ENCODE peak calls at places on chromosomes 11 and 22, in four cellular contexts. One of them, this sample, is unnamed.

GRCh38 chr11:10457901-10458300 is 2.8 kb downstream of the AMPD3 start:
- DNase-seq in K562: no peak
- DNase-seq in A549: no peak
- DNase-seq in GM23338: no peak
- DNase-seq in this sample: no peak

GRCh38 chr11:119757378-119757777 is 28.4 kb upstream of the NECTIN1 start:
- DNase-seq in A549: no peak
- DNase-seq in GM23338: no peak
- DNase-seq in K562: no peak
- DNase-seq in this sample: no peak

GRCh38 chr22:49600891-49601431 is 226.7 kb downstream of the BRD1 start:
- DNase-seq in A549: no peak
- DNase-seq in K562: no peak
- DNase-seq in GM23338: no peak
- DNase-seq in this sample: no peak

GRCh38 chr22:48417143-48418070 is 1410.3 kb downstream of the BRD1 start:
- DNase-seq in A549: no peak
- DNase-seq in GM23338: no peak
- DNase-seq in K562: no peak
- DNase-seq in this sample: no peak

GRCh38 chr11:60801194-60801593 is 16.1 kb downstream of the MS4A10 start:
- DNase-seq in K562: no peak
- DNase-seq in A549: no peak
- DNase-seq in GM23338: no peak
- DNase-seq in this sample: no peak

GRCh38 chr11:69694781-69695180 is 9.0 kb downstream of the FGF19 start:
- DNase-seq in A549: no peak
- DNase-seq in GM23338: no peak
- DNase-seq in K562: no peak
- DNase-seq in this sample: no peak

GRCh38 chr11:47518212-47518959 is 34.5 kb downstream of the CELF1 start:
- DNase-seq in GM23338: no peak
- DNase-seq in A549: no peak
- DNase-seq in K562: peak; percentile 26
- DNase-seq in this sample: no peak

GRCh38 chr11:103920449-103920848 is 116.0 kb upstream of the DDI1 start:
- DNase-seq in K562: no peak
- DNase-seq in GM23338: no peak
- DNase-seq in A549: no peak
- DNase-seq in this sample: no peak

GRCh38 chr11:31657091-31657490 is 147.5 kb downstream of the ELP4 start:
- DNase-seq in GM23338: no peak
- DNase-seq in K562: no peak
- DNase-seq in A549: no peak
- DNase-seq in this sample: no peak

GRCh38 chr11:14636119-14636518 is 7.5 kb upstream of the PDE3B start:
- DNase-seq in K562: no peak
- DNase-seq in GM23338: no peak
- DNase-seq in A549: no peak
- DNase-seq in this sample: no peak

GRCh38 chr11:128324051-128324481 is 263.3 kb downstream of the ETS1 start:
- DNase-seq in A549: no peak
- DNase-seq in GM23338: no peak
- DNase-seq in K562: no peak
- DNase-seq in this sample: no peak

GRCh38 chr11:74784234-74784633 is 35.6 kb downstream of the RNF169 start:
- DNase-seq in K562: no peak
- DNase-seq in A549: no peak
- DNase-seq in GM23338: no peak
- DNase-seq in this sample: no peak

GRCh38 chr11:74777877-74778276 is 29.2 kb downstream of the RNF169 start:
- DNase-seq in GM23338: no peak
- DNase-seq in K562: no peak
- DNase-seq in A549: no peak
- DNase-seq in this sample: no peak

GRCh38 chr11:74780277-74780870 is 31.7 kb downstream of the RNF169 start:
- DNase-seq in A549: no peak
- DNase-seq in GM23338: no peak
- DNase-seq in K562: no peak
- DNase-seq in this sample: no peak

GRCh38 chr11:74778581-74778980 is 29.9 kb downstream of the RNF169 start:
- DNase-seq in GM23338: no peak
- DNase-seq in A549: no peak
- DNase-seq in K562: no peak
- DNase-seq in this sample: no peak

DNA sequence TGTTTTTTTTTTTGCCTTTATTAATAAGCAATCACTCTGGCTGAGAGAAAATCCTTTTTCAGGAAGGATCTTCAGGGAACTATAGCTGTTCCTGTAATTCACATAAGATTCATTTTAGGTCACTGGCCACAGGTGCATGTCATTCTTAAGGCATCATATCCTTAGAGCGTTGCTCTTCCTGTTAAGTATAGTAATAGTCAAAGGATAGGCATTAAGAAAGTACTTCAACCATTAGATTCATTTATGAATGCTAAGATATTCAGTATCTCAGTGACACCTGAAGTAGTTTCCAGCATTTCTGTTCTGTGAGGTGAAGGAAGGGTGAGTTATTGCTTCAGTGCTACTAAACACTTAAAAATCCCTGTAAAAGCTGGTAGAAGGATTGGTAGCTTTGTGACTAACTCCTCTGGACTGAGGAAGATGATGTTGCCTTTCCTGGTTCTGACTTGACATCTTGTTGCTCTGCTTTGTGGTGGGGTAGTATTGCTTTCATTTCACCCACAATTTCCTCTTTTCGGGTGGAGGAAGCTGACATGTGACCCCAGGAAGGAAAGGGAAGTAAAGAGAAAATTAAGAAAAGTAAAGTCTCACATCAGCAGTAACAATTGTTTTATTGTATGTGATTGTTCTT is 34.7 kb downstream of the RNF169 start:
- DNase-seq in K562: no peak
- DNase-seq in A549: peak; percentile 18
- DNase-seq in GM23338: no peak
- DNase-seq in this sample: no peak
- H3K4me2 ChIP-seq in K562: no peak overlapping the region
- H3K4me2 ChIP-seq in A549: peak overlapping the region; percentile 41
- H3K4me2 ChIP-seq in GM23338: no peak overlapping the region
- H3K4me2 ChIP-seq in this sample: no peak overlapping the region

DNA sequence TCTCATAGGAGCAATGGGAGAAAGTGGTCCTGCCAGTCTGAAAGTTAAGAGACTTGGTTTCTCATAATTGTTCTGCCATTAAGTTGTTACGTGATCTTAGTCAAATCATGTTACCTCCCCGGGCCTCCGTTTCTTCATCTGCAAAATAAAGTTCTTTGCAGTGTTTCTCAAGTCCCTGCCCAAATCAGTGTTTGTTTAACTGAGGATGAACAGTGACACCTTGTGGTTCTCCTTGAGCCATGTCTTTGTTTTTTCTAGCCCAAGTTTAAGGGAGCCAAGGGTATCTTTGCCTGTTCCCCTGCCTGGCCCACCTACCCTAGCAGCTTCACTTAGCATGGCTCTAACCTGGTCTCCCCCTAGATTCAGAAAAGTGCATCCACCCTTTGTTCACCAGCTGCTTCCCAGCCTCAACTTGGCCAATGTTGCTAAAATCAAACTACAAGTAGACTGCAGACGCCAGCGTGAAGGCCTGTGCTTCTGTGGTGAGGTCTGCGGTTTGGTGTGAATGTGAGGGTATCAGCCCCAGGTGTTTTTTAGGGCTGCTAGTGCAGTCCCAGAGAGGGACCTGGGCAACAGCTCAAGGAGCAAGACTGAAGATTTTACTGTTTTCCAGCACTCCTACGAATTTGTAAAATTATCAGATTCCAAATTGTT is 35.5 kb downstream of the FZD4 start:
- DNase-seq in K562: peak; percentile 69
- DNase-seq in GM23338: peak; percentile 92
- DNase-seq in A549: peak; percentile 74
- DNase-seq in this sample: peak; percentile 43
- TF ChIP-seq JUNB in K562: no peak
- TF ChIP-seq JUNB in GM23338: no peak
- TF ChIP-seq JUNB in A549: no peak
- TF ChIP-seq JUNB in this sample: no peak

DNA sequence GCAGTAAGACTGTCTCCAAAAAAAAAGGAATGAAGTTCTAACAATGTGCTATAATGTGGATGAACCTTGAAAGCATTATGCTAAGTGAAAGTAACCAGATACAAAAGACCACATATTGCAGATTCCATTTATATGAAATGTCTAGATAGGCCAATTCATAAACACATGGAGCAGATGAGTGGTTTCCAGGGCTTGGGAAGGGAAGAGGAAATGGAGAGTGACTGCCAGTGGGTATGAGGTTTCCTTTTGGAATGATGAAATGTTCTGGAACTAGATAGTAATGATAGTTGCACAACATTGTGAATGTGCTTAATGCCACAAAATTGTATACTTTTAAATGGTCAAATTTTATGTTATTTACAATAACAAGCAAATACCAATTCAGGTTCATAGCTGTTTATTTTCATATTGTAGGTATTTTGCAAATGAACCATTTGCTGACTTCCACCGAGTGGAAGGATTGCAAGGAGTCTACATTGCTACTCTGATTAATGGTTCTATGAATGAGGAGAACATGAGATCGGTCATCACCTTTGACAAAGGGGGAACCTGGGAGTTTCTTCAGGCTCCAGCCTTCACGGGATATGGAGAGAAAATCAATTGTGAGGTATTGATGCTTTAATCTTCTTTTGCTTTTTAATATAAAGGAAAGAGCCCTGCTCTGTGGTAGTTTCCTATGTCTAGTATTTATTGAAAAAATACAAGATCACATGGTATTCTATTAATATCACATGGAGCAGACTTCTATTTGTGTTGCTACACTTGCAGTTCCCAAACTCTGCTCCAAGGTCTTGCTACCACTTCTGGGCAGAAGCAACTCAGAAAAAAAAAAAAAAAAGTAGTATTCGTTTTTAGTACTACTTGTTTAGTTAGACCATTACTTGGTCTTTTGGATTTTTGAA is 67.7 kb upstream of the SORL1-AS1 start:
- DNase-seq in GM23338: no peak
- DNase-seq in A549: no peak
- DNase-seq in K562: no peak
- DNase-seq in this sample: no peak
- H3K4me2 ChIP-seq in GM23338: no peak overlapping the region
- H3K4me2 ChIP-seq in A549: no peak overlapping the region
- H3K4me2 ChIP-seq in K562: no peak overlapping the region
- H3K4me2 ChIP-seq in this sample: no peak overlapping the region

DNA sequence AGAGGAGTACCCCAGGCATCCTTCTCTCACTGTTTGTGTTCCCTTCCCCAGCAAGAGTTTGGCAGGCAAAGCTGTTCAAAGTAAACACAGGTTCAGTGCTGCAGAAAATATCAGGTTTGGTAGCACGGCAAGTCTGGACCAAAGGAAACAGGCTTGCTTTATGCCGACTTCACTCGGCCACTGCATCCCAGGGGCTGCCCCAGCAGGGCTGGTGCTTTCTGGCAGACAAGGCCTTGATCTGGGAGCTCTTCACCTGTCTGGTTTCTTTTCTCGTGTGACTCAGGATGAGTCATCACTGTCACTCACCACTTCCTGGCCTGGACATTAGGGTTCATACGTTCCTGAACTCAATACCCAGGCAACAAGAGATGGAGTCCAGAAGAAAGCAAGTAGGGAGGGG is 52.6 kb upstream of the NAV2 start:
- DNase-seq in GM23338: no peak
- DNase-seq in A549: peak; percentile 81
- DNase-seq in K562: peak; percentile 61
- DNase-seq in this sample: peak; percentile 52
- TF ChIP-seq JUNB in GM23338: no peak
- TF ChIP-seq JUNB in A549: peak; percentile 77
- TF ChIP-seq JUNB in K562: peak; percentile 93
- TF ChIP-seq JUNB in this sample: peak; percentile 52

GRCh38 chr22:31621507-31622160 is 40.4 kb downstream of the PISD start:
- DNase-seq in K562: no peak
- DNase-seq in GM23338: no peak
- DNase-seq in A549: no peak
- DNase-seq in this sample: no peak
- H3K4me2 ChIP-seq in K562: no peak overlapping the region
- H3K4me2 ChIP-seq in GM23338: no peak overlapping the region
- H3K4me2 ChIP-seq in A549: no peak overlapping the region
- H3K4me2 ChIP-seq in this sample: no peak overlapping the region